ENCODE peak calls at places on chromosomes 5 and 9, in four cellular contexts. C, V, D and P are unnamed samples.

GRCh38 chr5:168302785-168303184 is 11.3 kb downstream of the WWC1 start:
- DNase-seq in C (no peak), V (no peak), D (no peak), P (no peak)

GRCh38 chr5:115636008-115636407 is 10.2 kb upstream of the TMED7 start:
- DNase-seq in C (no peak), V (no peak), D (no peak), P (no peak)

GRCh38 chr9:33375238-33375840 is 27.0 kb downstream of the AQP7 start:
- DNase-seq in C (no peak), V (no peak), D (no peak), P (no peak)

GRCh38 chr5:74420220-74420619 is 220.3 kb downstream of the ENC1 start:
- DNase-seq in C (no peak), V (no peak), D (no peak), P (no peak)

GRCh38 chr9:85178486-85178885 is 509.0 kb downstream of the NTRK2 start:
- DNase-seq in C (peak; percentile 41), V (no peak), D (no peak), P (peak; percentile 89)

GRCh38 chr5:154562244-154562861 is 84.3 kb upstream of the HAND1 start:
- DNase-seq in C (no peak), V (no peak), D (no peak), P (no peak)

GRCh38 chr5:93874080-93874479 is 132.7 kb upstream of the POU5F2 start:
- DNase-seq in C (peak; percentile 24), V (no peak), D (no peak), P (no peak)

GRCh38 chr9:26669641-26670040 is 223.0 kb downstream of the CAAP1 start:
- DNase-seq in C (no peak), V (no peak), D (no peak), P (no peak)

GRCh38 chr5:138179277-138179857 is 455 bp downstream of the KIF20A start:
- DNase-seq in C (no peak), V (no peak), D (no peak), P (no peak)

GRCh38 chr5:136722086-136722485 is 356.7 kb upstream of the TRPC7 start:
- DNase-seq in C (no peak), V (no peak), D (no peak), P (no peak)

GRCh38 chr9:115117999-115118470 is at the start of gene TNC:
- DNase-seq in C (peak; percentile 24), V (no peak), D (peak; percentile 80), P (peak; percentile 16)

GRCh38 chr9:16899611-16900010 is 29.1 kb upstream of the BNC2 start:
- DNase-seq in C (no peak), V (no peak), D (no peak), P (no peak)

GRCh38 chr9:111886983-111887718 is 9.5 kb upstream of the UGCG start:
- DNase-seq in C (no peak), V (no peak), D (no peak), P (no peak)